ENCODE peak calls at places on chromosomes 2 and 18, in four cellular contexts. C is GM23338, X is RWPE1, I is nephron progenitor cell. R is an unnamed sample.

GRCh38 chr2:72989770-72990556 is 72.6 kb downstream of the EMX1 start:
- DNase-seq in C (no peak), X (no peak), I (no peak), R (no peak)

GRCh38 chr2:96507957-96508520 is 2.9 kb upstream of the NEURL3 start:
- DNase-seq in C (peak), X (peak), I (peak), R (peak)

GRCh38 chr2:75055307-75055819 is 96.9 kb downstream of the POLE4 start:
- DNase-seq in C (peak), X (no peak), I (no peak), R (no peak)

GRCh38 chr18:75810481-75810880 is 383.0 kb upstream of the SMIM21 start:
- DNase-seq in C (no peak), X (no peak), I (no peak), R (no peak)

GRCh38 chr2:202147775-202148174 is 74.7 kb downstream of the KIAA2012 start:
- DNase-seq in C (no peak), X (no peak), I (no peak), R (no peak)

GRCh38 chr2:202774104-202774503 is 97.5 kb downstream of the ICA1L start:
- DNase-seq in C (no peak), X (no peak), I (no peak), R (no peak)

GRCh38 chr2:230640540-230641011 is 72.1 kb upstream of the CAB39 start:
- DNase-seq in C (no peak), X (no peak), I (no peak), R (no peak)

GRCh38 chr2:239220363-239220762 is 180.5 kb downstream of the HDAC4 start:
- DNase-seq in C (no peak), X (no peak), I (no peak), R (no peak)

GRCh38 chr18:59905686-59906091 is 5.9 kb downstream of the PMAIP1 start:
- DNase-seq in C (no peak), X (no peak), I (no peak), R (no peak)

GRCh38 chr2:47899915-47900314 is 6.4 kb downstream of the FBXO11 start:
- DNase-seq in C (peak), X (no peak), I (no peak), R (no peak)

GRCh38 chr2:191501390-191502168 is 176.4 kb upstream of the NABP1 start:
- DNase-seq in C (no peak), X (peak), I (no peak), R (no peak)

GRCh38 chr2:150479075-150479915 is 8.2 kb downstream of the RND3 start:
- DNase-seq in C (no peak), X (peak), I (no peak), R (no peak)

GRCh38 chr18:59311631-59312030 is 6.8 kb downstream of the CPLX4 start:
- DNase-seq in C (no peak), X (no peak), I (no peak), R (no peak)

GRCh38 chr2:2879071-2879470 is 498.5 kb downstream of the EIPR1 start:
- DNase-seq in C (no peak), X (no peak), I (no peak), R (no peak)

GRCh38 chr18:74509856-74510769 is 13.9 kb downstream of the CNDP2 start:
- DNase-seq in C (no peak), X (no peak), I (no peak), R (no peak)

GRCh38 chr2:226180485-226180884 is 619.1 kb downstream of the IRS1 start:
- DNase-seq in C (no peak), X (no peak), I (no peak), R (no peak)

GRCh38 chr2:240395896-240396622 is 39.4 kb upstream of the GPC1 start:
- DNase-seq in C (no peak), X (no peak), I (no peak), R (peak)

GRCh38 chr2:64311948-64312621 is 141.9 kb upstream of the LGALSL start:
- DNase-seq in C (peak), X (peak), I (peak), R (peak)

GRCh38 chr2:233974530-233975071 is 57.4 kb downstream of the TRPM8 start:
- DNase-seq in C (no peak), X (peak), I (no peak), R (peak)

GRCh38 chr2:66987747-66988146 is 409.4 kb upstream of the ETAA1 start:
- DNase-seq in C (no peak), X (no peak), I (no peak), R (no peak)

GRCh38 chr18:13726972-13727331 is 479 bp downstream of the RNMT start:
- DNase-seq in C (peak), X (peak), I (peak), R (peak)

GRCh38 chr18:40883271-40883670 is 1071.8 kb upstream of the PIK3C3 start:
- DNase-seq in C (no peak), X (no peak), I (no peak), R (no peak)

GRCh38 chr2:197077336-197077735 is 150.8 kb upstream of the PGAP1 start:
- DNase-seq in C (no peak), X (no peak), I (no peak), R (no peak)

GRCh38 chr2:215190588-215190987 is 52.2 kb upstream of the ABCA12 start:
- DNase-seq in C (no peak), X (no peak), I (no peak), R (no peak)

GRCh38 chr2:162840598-162841246 is 2.2 kb upstream of the KCNH7 start:
- DNase-seq in C (peak), X (peak), I (peak), R (peak)

GRCh38 chr2:20179179-20179754 is 45.7 kb downstream of the SDC1 start:
- DNase-seq in C (no peak), X (no peak), I (no peak), R (no peak)

GRCh38 chr2:204967199-204967995 is 422.1 kb downstream of the PARD3B start:
- DNase-seq in C (no peak), X (no peak), I (no peak), R (no peak)

GRCh38 chr2:79084495-79085135 is 3.2 kb downstream of the REG1B start:
- DNase-seq in C (no peak), X (no peak), I (no peak), R (no peak)

GRCh38 chr2:233487748-233488345 is 78.7 kb downstream of the USP40 start:
- DNase-seq in C (no peak), X (no peak), I (no peak), R (no peak)

GRCh38 chr18:27483266-27483665 is 298.2 kb upstream of the CHST9 start:
- DNase-seq in C (peak), X (no peak), I (no peak), R (no peak)

GRCh38 chr18:36711813-36712444 is 116.9 kb downstream of the TPGS2 start:
- DNase-seq in C (no peak), X (peak), I (no peak), R (no peak)

GRCh38 chr18:48831802-48832201 is 119.0 kb downstream of the SMAD7 start:
- DNase-seq in C (no peak), X (no peak), I (no peak), R (no peak)

GRCh38 chr18:49052891-49053644 is 102.3 kb upstream of the SMAD7 start:
- DNase-seq in C (no peak), X (no peak), I (no peak), R (no peak)

GRCh38 chr2:10514743-10515142 is 66.6 kb upstream of the ODC1 start:
- DNase-seq in C (no peak), X (peak), I (no peak), R (no peak)

GRCh38 chr2:174951746-174952145 is 53.4 kb downstream of the CHN1 start:
- DNase-seq in C (no peak), X (no peak), I (no peak), R (no peak)

R was measured in iPS-NIHi11.